ENCODE peak calls at places on chromosomes 2 and 18, in six cellular contexts. T is upper lobe of right lung, Z is GM23248, U is Peyer's patch, B is spleen, O is WERI-Rb-1. Q is an unnamed sample.

GRCh38 chr2:23360571-23361125 is 24.3 kb upstream of the KLHL29 start:
- DNase-seq in O (peak), T (no peak), U (no peak), Z (peak), B (no peak), Q (no peak)

GRCh38 chr2:147364597-147364996 is 480.2 kb upstream of the ACVR2A start:
- DNase-seq in B (no peak), O (no peak), T (no peak), U (no peak), Z (no peak), Q (no peak)

GRCh38 chr2:103527278-103527677 is 765.4 kb downstream of the TMEM182 start:
- DNase-seq in Z (no peak), T (no peak), U (no peak), O (no peak), B (no peak), Q (no peak)

GRCh38 chr18:67766930-67767329 is 250.4 kb upstream of the DSEL start:
- DNase-seq in B (no peak), O (no peak), U (no peak), Z (peak), T (no peak), Q (no peak)

GRCh38 chr2:196112408-196113039 is 43.9 kb upstream of the DNAH7 start:
- DNase-seq in T (no peak), O (no peak), B (no peak), U (no peak), Z (peak), Q (no peak)

GRCh38 chr2:213152065-213152794 is 818 bp upstream of the IKZF2 start:
- DNase-seq in Z (peak), B (peak), T (peak), U (peak), O (peak), Q (peak)

GRCh38 chr2:208156439-208156838 is 7.0 kb downstream of the CRYGA start:
- DNase-seq in Z (no peak), U (no peak), O (no peak), T (no peak), B (no peak), Q (no peak)

GRCh38 chr18:63320690-63321265 is 1.2 kb upstream of the BCL2 start:
- DNase-seq in Z (no peak), B (peak), T (peak), U (peak), O (peak), Q (peak)

GRCh38 chr2:18991177-18992168 is 366.9 kb downstream of the OSR1 start:
- DNase-seq in U (peak), T (no peak), Z (peak), O (no peak), B (no peak), Q (peak)

GRCh38 chr18:56812674-56813073 is 161.5 kb downstream of the WDR7 start:
- DNase-seq in B (no peak), O (no peak), T (no peak), U (no peak), Z (no peak), Q (no peak)

GRCh38 chr2:161190030-161190429 is 29.8 kb downstream of the TANK start:
- DNase-seq in O (no peak), T (no peak), U (no peak), Z (no peak), B (no peak), Q (no peak)

GRCh38 chr2:234218261-234219180 is 168.0 kb downstream of the SPP2 start:
- DNase-seq in Z (peak), O (no peak), U (no peak), B (no peak), T (no peak), Q (no peak)

GRCh38 chr18:79069792-79070151 is 578 bp downstream of the ATP9B start:
- DNase-seq in Z (no peak), O (no peak), T (no peak), B (no peak), U (no peak), Q (no peak)
- H3K27ac ChIP-seq in Z (peak), O (peak), T (peak), B (peak), U (peak), Q (peak)

GRCh38 chr2:88133875-88134274 is 6.0 kb upstream of the FABP1 start:
- DNase-seq in B (no peak), U (no peak), O (no peak), T (no peak), Z (no peak), Q (no peak)
- H3K27ac ChIP-seq in B (no peak), U (no peak), O (no peak), T (no peak), Z (no peak), Q (no peak)

GRCh38 chr2:218404351-218405145 is 4.9 kb downstream of the CTDSP1 start:
- DNase-seq in O (no peak), B (no peak), U (no peak), Z (peak), T (no peak), Q (no peak)
- H3K27ac ChIP-seq in O (peak), B (peak), U (peak), Z (peak), T (peak), Q (peak)

GRCh38 chr2:239276813-239277193 is 124.0 kb downstream of the HDAC4 start:
- DNase-seq in B (peak), O (peak), Z (no peak), T (no peak), U (no peak), Q (peak)
- H3K27ac ChIP-seq in B (no peak), O (peak), Z (no peak), T (no peak), U (no peak), Q (peak)

DNA sequence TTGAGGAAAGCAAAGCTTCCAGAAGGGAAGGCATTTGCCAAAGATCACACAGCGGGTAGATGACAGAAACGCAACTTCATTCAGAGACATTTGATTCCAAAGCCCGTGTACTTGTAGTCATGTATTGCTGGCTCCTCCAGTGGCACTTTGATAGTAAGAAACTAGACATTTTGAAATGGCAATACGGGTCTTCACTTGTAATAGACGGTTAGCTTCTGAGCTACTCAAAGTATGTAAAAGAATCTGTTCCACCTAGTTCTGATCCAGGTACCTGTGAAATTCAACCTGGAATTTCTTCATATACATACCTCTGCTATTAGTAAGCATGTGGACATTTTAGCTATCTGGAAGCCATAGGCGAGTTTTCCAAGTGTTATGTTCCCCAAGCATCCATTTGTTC is 1.7 kb upstream of the MYOM1 start:
- DNase-seq in B (no peak), T (no peak), U (no peak), Z (no peak), O (no peak), Q (no peak)
- H3K27ac ChIP-seq in B (no peak), T (no peak), U (no peak), Z (no peak), O (no peak), Q (no peak)

DNA sequence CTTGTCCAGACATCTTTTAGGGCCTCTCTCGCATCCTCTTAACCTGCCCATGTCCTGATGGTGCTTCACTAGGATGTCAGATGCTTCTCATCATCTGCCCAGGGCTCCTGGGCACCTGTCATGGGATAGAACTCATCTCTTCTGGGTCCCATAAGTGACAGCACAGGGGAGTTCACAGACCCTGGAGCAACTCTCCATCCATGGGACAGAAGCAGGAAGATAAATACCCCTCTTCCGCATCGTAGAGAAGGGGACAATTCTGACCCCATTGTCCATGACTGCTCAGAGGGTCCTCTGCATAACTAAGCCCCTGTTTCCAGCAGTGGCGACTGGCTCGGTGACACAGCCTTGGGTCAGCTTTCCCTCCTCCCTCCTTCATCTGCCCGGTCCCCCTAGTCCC is 82.3 kb downstream of the TWIST2 start:
- DNase-seq in O (no peak), Z (no peak), U (no peak), B (no peak), T (peak), Q (peak)
- H3K27ac ChIP-seq in O (no peak), Z (no peak), U (no peak), B (no peak), T (peak), Q (peak)

DNA sequence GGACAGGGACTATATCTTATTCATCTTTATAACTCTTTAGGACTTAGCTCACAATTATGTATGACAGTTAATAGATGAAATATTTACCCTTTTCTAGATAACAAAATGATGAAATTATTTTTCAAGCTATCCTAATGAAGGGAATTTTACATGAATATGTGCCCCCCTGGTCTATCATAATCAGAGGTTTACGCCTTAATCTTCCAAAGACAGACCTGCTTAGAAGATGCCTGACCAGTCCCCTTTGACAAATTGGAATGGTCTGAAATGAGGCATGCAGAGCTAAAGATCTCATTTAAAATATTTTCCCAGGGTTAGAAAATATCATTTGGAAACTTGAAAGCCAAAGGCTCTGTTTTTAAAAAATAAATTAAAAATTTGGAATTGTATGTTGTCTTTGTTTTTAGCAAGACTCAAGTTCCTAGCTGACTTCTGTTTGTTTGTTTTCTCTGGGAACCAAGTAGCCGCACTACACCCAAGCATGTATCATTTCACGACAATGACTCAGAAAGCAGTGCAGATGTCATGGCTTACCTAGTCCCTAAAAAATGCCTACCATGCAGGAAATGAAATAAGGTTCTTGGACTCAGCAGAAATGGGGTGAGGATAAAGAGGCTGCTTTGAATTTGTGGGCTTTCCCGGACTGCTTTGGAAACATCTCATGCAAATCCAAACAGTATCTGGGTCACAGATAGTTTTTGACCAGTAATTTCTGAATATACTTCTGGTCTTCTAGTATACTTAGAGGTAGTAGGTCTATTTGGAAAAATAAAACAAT is 162.1 kb downstream of the ZEB2 start:
- DNase-seq in T (no peak), U (no peak), B (no peak), Z (peak), O (no peak), Q (no peak)
- H3K27ac ChIP-seq in T (no peak), U (peak), B (no peak), Z (peak), O (no peak), Q (peak)

DNA sequence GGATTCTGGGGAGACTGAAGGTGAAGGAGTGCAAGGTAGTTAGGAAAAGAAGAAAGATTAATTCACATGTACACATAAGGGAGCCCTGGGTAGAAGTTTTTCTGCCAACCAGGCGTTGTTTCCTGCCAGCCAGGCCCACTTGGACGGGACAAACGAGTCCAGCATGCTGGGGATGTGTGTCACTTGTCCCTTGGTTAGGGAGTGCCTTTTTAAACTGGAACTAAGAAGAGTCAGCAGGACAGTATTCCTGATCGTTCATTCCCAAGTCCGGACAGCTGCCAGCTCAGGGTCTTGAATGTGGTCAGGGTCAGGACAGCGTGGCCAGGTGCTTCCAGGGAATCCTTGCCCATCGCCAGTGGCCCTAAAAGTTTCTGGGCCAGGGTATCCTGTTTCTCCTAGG is 43.2 kb downstream of the POMC start:
- DNase-seq in B (peak), T (no peak), Z (no peak), U (no peak), O (no peak), Q (no peak)
- H3K27ac ChIP-seq in B (no peak), T (no peak), Z (no peak), U (no peak), O (no peak), Q (no peak)

DNA sequence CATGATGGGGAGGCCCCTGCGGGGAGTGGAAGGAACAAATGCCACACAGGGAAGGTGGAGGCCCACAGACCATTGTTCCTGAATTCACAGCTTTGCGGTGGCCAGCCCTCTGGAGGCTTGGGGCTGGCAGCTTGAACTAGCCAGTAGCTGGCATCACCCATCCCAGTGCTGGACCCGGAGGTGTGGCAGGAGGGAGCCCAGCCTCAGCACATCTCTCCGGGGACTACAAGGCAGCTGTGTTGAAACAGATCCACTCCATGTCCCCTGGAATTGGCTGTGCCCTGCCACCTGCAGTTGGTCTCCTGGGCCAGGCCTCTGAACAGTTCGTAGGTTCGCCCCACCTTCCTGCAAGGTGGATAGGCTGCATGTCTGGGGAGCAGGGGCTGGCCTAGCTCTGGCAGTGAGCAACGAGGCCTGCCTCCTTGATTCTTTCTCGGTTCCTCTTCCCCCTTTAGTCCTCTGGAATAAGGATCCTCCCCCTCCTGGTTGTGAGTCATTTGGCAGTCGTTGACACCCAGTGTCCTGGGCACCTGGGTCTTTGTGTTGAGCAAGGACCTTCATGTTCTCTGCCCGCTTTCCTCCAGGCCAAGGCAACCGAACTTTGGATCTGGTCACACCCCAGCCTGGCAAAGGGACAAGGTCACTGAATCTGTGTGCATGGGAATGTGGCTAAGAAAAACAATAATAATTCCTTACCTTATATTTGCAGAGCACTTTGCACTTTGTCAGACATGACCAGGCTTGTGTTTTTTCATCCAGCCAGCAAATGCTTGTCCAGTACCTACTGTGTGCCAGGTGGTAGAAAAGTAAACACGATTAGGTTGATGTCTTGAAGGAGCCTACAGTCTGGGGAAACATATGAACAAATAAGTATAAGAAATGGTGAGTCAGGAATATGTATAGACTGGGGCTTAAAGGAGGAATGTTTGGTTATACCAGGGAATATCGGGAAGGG is 55.0 kb upstream of the MCFD2 start:
- DNase-seq in U (peak), O (no peak), Z (peak), B (peak), T (no peak), Q (peak)
- H3K27ac ChIP-seq in U (peak), O (no peak), Z (peak), B (peak), T (peak), Q (peak)

GRCh38 chr2:64210816-64211215 is 66.6 kb upstream of the PELI1 start:
- DNase-seq in O (no peak), B (no peak), Z (no peak), T (no peak), U (peak), Q (no peak)
- H3K27ac ChIP-seq in O (no peak), B (no peak), Z (no peak), T (no peak), U (no peak), Q (no peak)

Q was measured in coronary artery.